ENCODE peak calls at places on chromosomes 7 and 10, in ten cellular contexts. Z is A549, X is uterus, C is K562, I is HCT116, Q is heart left ventricle, B is upper lobe of left lung, M is suprapubic skin, O is transverse colon, J is stomach. S is an unnamed sample. For H3K9me3, the result is how much of the 10 kb centered on the place peaks cover.

GRCh38 chr7:84479059-84479458 is 284.5 kb upstream of the SEMA3A start:
- DNase-seq in Z (no peak), X (no peak), C (no peak), I (no peak), Q (no peak), B (no peak), M (no peak), O (no peak), J (no peak), S (no peak)

GRCh38 chr7:7808156-7808555 is 89.7 kb upstream of the RPA3 start:
- DNase-seq in Z (peak), X (no peak), C (peak), I (no peak), Q (no peak), B (no peak), M (no peak), O (no peak), J (no peak), S (no peak)

GRCh38 chr7:12178317-12178716 is 32.8 kb upstream of the TMEM106B start:
- DNase-seq in Z (no peak), X (no peak), C (no peak), I (no peak), Q (no peak), B (no peak), M (no peak), O (no peak), J (no peak), S (no peak)

GRCh38 chr7:44980393-44981034 is 1.7 kb upstream of the MYO1G start:
- DNase-seq in Z (no peak), X (no peak), C (no peak), I (no peak), Q (peak), B (peak), M (no peak), O (no peak), J (no peak), S (no peak)

GRCh38 chr7:17230099-17230807 is 68.2 kb upstream of the AHR start:
- DNase-seq in Z (no peak), X (no peak), C (no peak), I (no peak), Q (no peak), B (no peak), M (no peak), O (no peak), J (no peak), S (no peak)

GRCh38 chr7:240887-241421 is 48.6 kb downstream of the FAM20C start:
- DNase-seq in Z (no peak), X (no peak), C (no peak), I (no peak), Q (no peak), B (no peak), M (no peak), O (no peak), J (no peak), S (no peak)

GRCh38 chr10:11672836-11673235 is 61.4 kb upstream of the USP6NL start:
- DNase-seq in Z (no peak), X (no peak), C (no peak), I (no peak), Q (no peak), B (no peak), M (no peak), O (no peak), J (no peak), S (no peak)

GRCh38 chr7:150378853-150379589 is at the start of gene ZNF775:
- DNase-seq in Z (peak), X (peak), C (peak), I (peak), Q (peak), B (peak), M (peak), O (peak), J (peak), S (peak)

GRCh38 chr10:60877777-60878120 is 66.2 kb downstream of the RHOBTB1 start:
- DNase-seq in Z (no peak), X (no peak), C (no peak), I (no peak), Q (no peak), B (no peak), M (no peak), O (no peak), J (no peak), S (no peak)

GRCh38 chr10:9562001-9562505 is 1455.6 kb upstream of the CELF2 start:
- DNase-seq in Z (no peak), X (no peak), C (no peak), I (no peak), Q (no peak), B (no peak), M (no peak), O (no peak), J (no peak), S (no peak)

GRCh38 chr7:128903621-128904361 is 6.7 kb downstream of the KCP start:
- DNase-seq in Z (no peak), X (no peak), C (no peak), I (no peak), Q (no peak), B (no peak), M (no peak), O (peak), J (no peak), S (peak)

GRCh38 chr7:148982596-148983219 is 45.6 kb downstream of the PDIA4 start:
- DNase-seq in Z (peak), X (no peak), C (peak), I (no peak), Q (no peak), B (no peak), M (no peak), O (no peak), J (no peak), S (no peak)

GRCh38 chr7:75772081-75773077 is at the start of gene CCL26:
- DNase-seq in Z (peak), X (peak), C (peak), I (no peak), Q (peak), B (peak), M (peak), O (peak), J (peak), S (no peak)

GRCh38 chr7:90613088-90613498 is 17.0 kb downstream of the CDK14 start:
- DNase-seq in Z (no peak), X (no peak), C (no peak), I (no peak), Q (no peak), B (no peak), M (no peak), O (no peak), J (no peak), S (no peak)

GRCh38 chr7:140525741-140526140 is 46.4 kb upstream of the MKRN1 start:
- DNase-seq in Z (no peak), X (no peak), C (peak), I (no peak), Q (no peak), B (no peak), M (no peak), O (peak), J (no peak), S (peak)

GRCh38 chr10:37473906-37474305 is 348.5 kb downstream of the ANKRD30A start:
- DNase-seq in Z (no peak), X (no peak), C (no peak), I (no peak), Q (no peak), B (no peak), M (no peak), O (no peak), J (no peak), S (no peak)

GRCh38 chr10:47238331-47239095 is 61.5 kb upstream of the GDF10 start:
- DNase-seq in Z (no peak), X (no peak), C (no peak), I (no peak), Q (no peak), B (no peak), M (no peak), O (no peak), J (no peak), S (no peak)

GRCh38 chr7:51366930-51367613 is 50.5 kb upstream of the COBL start:
- DNase-seq in Z (peak), X (no peak), C (peak), I (no peak), Q (peak), B (no peak), M (no peak), O (peak), J (peak), S (no peak)

GRCh38 chr7:131726680-131727079 is 170.3 kb upstream of the PODXL start:
- DNase-seq in Z (no peak), X (no peak), C (no peak), I (no peak), Q (no peak), B (no peak), M (no peak), O (no peak), J (no peak), S (no peak)

GRCh38 chr7:95758187-95758586 is 14.2 kb upstream of the DYNC1I1 start:
- DNase-seq in Z (no peak), X (no peak), C (no peak), I (no peak), Q (no peak), B (no peak), M (no peak), O (no peak), J (no peak), S (no peak)

GRCh38 chr7:108736266-108736891 is 166.7 kb downstream of the DNAJB9 start:
- DNase-seq in Z (no peak), X (no peak), C (no peak), I (no peak), Q (no peak), B (no peak), M (no peak), O (no peak), J (no peak), S (no peak)

GRCh38 chr10:131246089-131246488 is 65.4 kb downstream of the TCERG1L start:
- DNase-seq in Z (no peak), X (no peak), C (no peak), I (no peak), Q (no peak), B (no peak), M (no peak), O (no peak), J (no peak), S (no peak)

GRCh38 chr7:149564340-149565095 is 66.9 kb upstream of the ZNF746 start:
- DNase-seq in Z (no peak), X (no peak), C (peak), I (no peak), Q (no peak), B (no peak), M (no peak), O (no peak), J (no peak), S (no peak)

GRCh38 chr7:6653101-6653995 is 16.2 kb downstream of the ZNF316 start:
- DNase-seq in Z (no peak), X (no peak), C (no peak), I (no peak), Q (no peak), B (no peak), M (peak), O (no peak), J (no peak), S (no peak)

GRCh38 chr7:114879554-114879953 is 42.3 kb upstream of the MDFIC start:
- DNase-seq in Z (no peak), X (no peak), C (no peak), I (no peak), Q (no peak), B (no peak), M (no peak), O (no peak), J (no peak), S (no peak)

GRCh38 chr10:43046288-43046991 is 30.4 kb upstream of the RET start:
- DNase-seq in Z (no peak), X (peak), C (peak), I (no peak), Q (no peak), B (peak), M (peak), O (peak), J (peak), S (peak)

GRCh38 chr7:36391436-36392198 is 2.0 kb downstream of the ANLN start:
- DNase-seq in Z (peak), X (no peak), C (peak), I (no peak), Q (no peak), B (no peak), M (no peak), O (no peak), J (no peak), S (no peak)

GRCh38 chr10:8817303-8817702 is 762.8 kb downstream of the GATA3 start:
- DNase-seq in Z (no peak), X (no peak), C (no peak), I (no peak), Q (no peak), B (no peak), M (no peak), O (no peak), J (no peak), S (no peak)

GRCh38 chr7:65463184-65463583 is 89.5 kb downstream of the ZNF92 start:
- DNase-seq in Z (no peak), X (no peak), C (no peak), I (no peak), Q (no peak), B (no peak), M (no peak), O (no peak), J (no peak), S (no peak)

GRCh38 chr7:139695616-139696015 is 82.2 kb downstream of the HIPK2 start:
- DNase-seq in Z (no peak), X (no peak), C (no peak), I (no peak), Q (no peak), B (no peak), M (no peak), O (no peak), J (no peak), S (no peak)

GRCh38 chr7:32658034-32658944 is 163.0 kb downstream of the AVL9 start:
- DNase-seq in Z (peak), X (no peak), C (peak), I (peak), Q (no peak), B (no peak), M (no peak), O (peak), J (no peak), S (no peak)

GRCh38 chr7:27196287-27196739 is 3.6 kb downstream of the HOXA13 start:
- DNase-seq in Z (peak), X (peak), C (peak), I (no peak), Q (peak), B (peak), M (peak), O (peak), J (peak), S (peak)

GRCh38 chr10:131170042-131170983 is 141.2 kb downstream of the TCERG1L start:
- DNase-seq in Z (no peak), X (no peak), C (no peak), I (no peak), Q (no peak), B (no peak), M (peak), O (no peak), J (peak), S (no peak)

GRCh38 chr7:130721486-130722277 is 12.3 kb downstream of the KLF14 start:
- DNase-seq in Z (peak), X (peak), C (peak), I (peak), Q (peak), B (peak), M (no peak), O (peak), J (peak), S (no peak)

GRCh38 chr10:25080880-25081581 is 64.6 kb downstream of the THNSL1 start:
- DNase-seq in Z (peak), X (peak), C (peak), I (peak), Q (peak), B (peak), M (peak), O (peak), J (peak), S (peak)

GRCh38 chr10:78664929-78665525 is 403.7 kb upstream of the ZMIZ1 start:
- DNase-seq in Z (peak), X (no peak), C (peak), I (peak), Q (no peak), B (no peak), M (no peak), O (no peak), J (no peak), S (no peak)

GRCh38 chr10:557792-558328 is 131.6 kb downstream of the DIP2C start:
- DNase-seq in Z (peak), X (no peak), C (peak), I (peak), Q (no peak), B (no peak), M (no peak), O (no peak), J (no peak), S (no peak)

GRCh38 chr7:40873248-40873647 is 738.4 kb downstream of the SUGCT start:
- DNase-seq in Z (no peak), X (no peak), C (no peak), I (no peak), Q (no peak), B (no peak), M (no peak), O (no peak), J (peak), S (no peak)

DNA sequence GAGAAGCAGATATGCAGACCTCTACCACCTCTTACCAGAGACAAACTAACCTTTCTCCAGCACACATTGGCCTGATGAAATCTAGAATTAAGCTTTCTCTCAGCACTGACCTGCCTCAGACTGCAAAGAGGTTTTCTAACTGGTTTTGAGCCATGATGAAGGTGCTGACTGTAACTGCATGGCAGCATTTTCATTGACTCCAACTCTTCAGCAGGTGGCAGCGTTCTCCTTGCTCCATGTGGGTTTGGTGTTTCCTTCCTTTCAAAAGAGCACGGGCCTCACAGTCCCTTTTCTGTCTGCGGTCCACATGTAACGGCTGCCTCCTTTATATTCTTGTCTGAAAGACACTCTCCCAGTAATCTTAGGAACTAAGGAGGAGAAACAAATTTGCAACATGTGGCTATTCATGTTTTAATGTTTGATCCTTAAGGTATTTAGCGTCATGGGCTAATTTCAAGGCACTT is 12.6 kb downstream of the KLLN start:
- DNase-seq in Z (peak), X (peak), C (peak), I (no peak), Q (peak), B (peak), M (no peak), O (peak), J (peak), S (peak)
- TF ChIP-seq CTCF in Z (peak), X (peak), C (peak), I (peak), Q (peak), B (peak), M (peak), O (peak), J (peak), S (peak)

DNA sequence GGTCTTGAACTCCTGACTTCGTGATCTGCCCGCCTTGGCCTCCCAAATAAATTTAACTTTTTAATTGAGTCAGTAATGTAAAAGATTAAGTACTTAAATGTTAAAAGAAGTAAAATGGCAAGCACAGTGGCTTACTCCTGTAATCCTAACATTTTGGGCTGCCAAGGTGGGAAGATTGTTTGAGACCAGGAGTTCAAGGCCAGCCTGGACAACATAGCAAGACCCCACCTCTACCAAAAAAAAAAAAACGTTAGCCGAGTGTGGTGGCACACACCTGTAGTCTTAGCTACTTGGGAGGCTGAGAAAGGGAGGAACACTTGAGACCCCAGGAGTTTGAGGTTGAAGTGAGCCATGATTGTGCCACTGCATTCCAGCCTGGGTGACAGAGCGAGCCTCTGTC is 26.1 kb downstream of the PHTF2 start:
- DNase-seq in Z (no peak), X (no peak), C (no peak), I (no peak), Q (no peak), B (no peak), M (no peak), O (no peak), J (no peak), S (no peak)
- H3K9me3 ChIP-seq in Z (under half), X (under half), C (under half), I (under half), Q (under half), B (under half), M (under half), O (under half), J (under half), S (under half)

DNA sequence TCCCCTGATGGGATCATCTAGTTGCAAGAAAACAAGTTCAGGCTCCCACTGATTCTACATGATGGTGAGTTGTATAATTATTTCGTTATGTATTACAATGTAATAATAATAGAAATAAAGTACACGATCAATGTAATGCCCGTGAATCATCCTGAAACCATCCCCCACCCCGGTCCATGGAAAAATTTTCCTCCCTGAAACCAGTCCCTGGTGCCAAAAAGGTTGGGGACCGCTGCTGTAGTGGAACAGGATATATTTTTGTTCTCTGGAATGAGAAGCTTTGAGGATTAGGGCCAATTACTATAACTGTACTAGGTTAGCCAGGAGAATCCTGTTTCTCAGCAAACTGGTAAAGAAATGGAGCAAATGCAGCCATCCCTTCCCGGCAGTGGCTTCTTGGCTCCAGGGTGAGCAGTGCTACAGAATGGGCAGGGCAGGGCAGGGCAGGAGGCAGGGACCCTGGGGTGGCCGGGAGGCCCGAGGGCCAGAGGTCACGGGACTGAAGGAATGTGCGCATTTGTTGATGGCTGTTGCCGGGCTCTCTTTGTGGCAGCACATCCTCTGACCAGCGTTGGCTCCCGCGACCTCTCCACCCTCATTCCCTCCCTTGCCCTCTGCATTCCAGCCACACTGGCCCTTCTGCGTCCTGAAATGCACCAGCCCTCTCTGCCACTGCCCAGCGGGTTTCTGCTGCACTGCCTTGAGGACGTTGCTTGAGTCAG is 162.3 kb upstream of the NPS start:
- DNase-seq in Z (no peak), X (no peak), C (no peak), I (no peak), Q (no peak), B (no peak), M (no peak), O (no peak), J (no peak), S (no peak)
- TF ChIP-seq POLR2A in Z (no peak), X (no peak), C (no peak), I (no peak), Q (no peak), B (no peak), M (no peak), O (no peak), J (no peak), S (no peak)

DNA sequence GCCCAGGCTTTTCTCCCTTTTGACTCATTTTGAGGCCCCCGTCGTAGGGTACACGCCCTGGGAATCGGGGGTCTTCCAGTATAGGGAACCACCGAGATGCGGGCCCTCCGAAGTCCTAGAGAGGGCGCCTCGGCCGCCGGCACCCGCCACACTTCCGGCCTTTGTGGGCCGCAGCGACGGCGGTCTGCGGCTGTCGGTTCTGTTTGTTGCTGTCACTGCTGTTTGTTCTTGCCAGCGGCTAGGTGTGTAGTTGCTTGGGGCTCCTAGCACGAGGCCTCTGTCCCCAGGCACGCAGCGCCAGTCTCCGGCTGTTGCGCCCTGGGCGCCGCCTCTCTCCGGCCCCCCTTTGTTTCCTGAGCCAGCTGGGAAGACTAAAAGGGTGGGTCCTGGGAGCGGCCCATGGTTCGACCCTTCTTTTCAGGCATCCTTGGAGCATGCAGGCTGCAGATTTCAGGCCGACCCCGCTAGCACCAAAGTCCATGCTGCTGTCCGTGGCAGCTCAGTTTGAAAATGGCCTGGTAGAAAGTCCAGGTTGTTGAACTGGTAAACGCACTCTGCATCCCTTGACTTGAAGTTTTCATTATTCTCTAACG is 17.8 kb upstream of the ZKSCAN1 start:
- DNase-seq in Z (no peak), X (peak), C (no peak), I (no peak), Q (peak), B (peak), M (no peak), O (peak), J (peak), S (peak)
- TF ChIP-seq CTCF in Z (no peak), X (peak), C (no peak), I (no peak), Q (peak), B (peak), M (peak), O (peak), J (no peak), S (peak)

GRCh38 chr10:58508316-58508715 is 4.4 kb upstream of the BICC1 start:
- DNase-seq in Z (no peak), X (no peak), C (no peak), I (no peak), Q (no peak), B (no peak), M (no peak), O (no peak), J (no peak), S (no peak)
- H3K9me3 ChIP-seq in Z (under half), X (under half), C (under half), I (under half), Q (under half), B (under half), M (under half), O (under half), J (under half), S (under half)